ENCODE peak calls at places on chromosome 5, in nine cellular contexts. K, B, F, H, A, X, M, V and W are unnamed samples.

GRCh38 chr5:68464424-68464823 is 248.9 kb downstream of the PIK3R1 start:
- DNase-seq in A (no peak), F (no peak), B (peak), K (peak), V (no peak), X (no peak), M (no peak), H (no peak), W (no peak)

GRCh38 chr5:38515648-38516047 is 40.8 kb downstream of the LIFR start:
- DNase-seq in V (no peak), F (no peak), M (no peak), K (no peak), X (no peak), A (no peak), H (no peak), B (peak), W (no peak)

GRCh38 chr5:107518219-107519015 is 152.3 kb downstream of the EFNA5 start:
- DNase-seq in V (no peak), X (no peak), A (no peak), K (no peak), F (no peak), H (no peak), B (no peak), M (no peak), W (no peak)

GRCh38 chr5:148998174-148998797 is 64.6 kb downstream of the SH3TC2 start:
- DNase-seq in X (no peak), A (no peak), H (no peak), B (peak), K (no peak), V (peak), M (no peak), F (peak), W (no peak)

GRCh38 chr5:168176941-168177340 is 114.5 kb upstream of the WWC1 start:
- DNase-seq in K (no peak), V (no peak), B (no peak), H (no peak), M (no peak), F (no peak), A (no peak), X (no peak), W (no peak)

GRCh38 chr5:82551840-82552385 is 273.8 kb upstream of the RPS23 start:
- DNase-seq in A (no peak), K (no peak), H (no peak), B (no peak), X (no peak), M (no peak), V (no peak), F (no peak), W (no peak)

GRCh38 chr5:148156609-148157008 is 11.7 kb upstream of the SPINK14 start:
- DNase-seq in V (no peak), A (no peak), B (no peak), H (no peak), F (no peak), X (no peak), K (no peak), M (no peak), W (no peak)

GRCh38 chr5:111627862-111628261 is 115.5 kb upstream of the STARD4 start:
- DNase-seq in X (no peak), H (no peak), A (no peak), K (no peak), V (no peak), F (no peak), M (no peak), B (no peak), W (no peak)

GRCh38 chr5:20649966-20650365 is 662.0 kb upstream of the CDH18 start:
- DNase-seq in K (no peak), M (no peak), A (no peak), V (no peak), F (no peak), B (no peak), X (no peak), H (no peak), W (no peak)